ENCODE peak calls at places on chromosomes 5 and 9, in nine cellular contexts. M is A549, X is WTC11, R is HepG2, H is SK-N-SH, E is NB4, W is GM12878, L is HCT116, U is K562. J is an unnamed sample.

GRCh38 chr5:141476132-141476909 is 555 bp downstream of the PCDHGC3 start:
- DNase-seq in M (peak; percentile 49), X (peak; percentile 64), R (no peak), H (peak; percentile 65), E (peak; percentile 62), W (no peak), L (no peak), U (no peak), J (peak; percentile 75)

GRCh38 chr5:167143726-167144125 is 1147.7 kb upstream of the WWC1 start:
- DNase-seq in M (no peak), X (no peak), R (no peak), H (no peak), E (peak; percentile 2), W (no peak), L (no peak), U (no peak), J (no peak)

GRCh38 chr5:2260211-2260985 is 377.7 kb upstream of the IRX4 start:
- DNase-seq in M (no peak), X (no peak), R (no peak), H (no peak), E (no peak), W (no peak), L (no peak), U (no peak), J (no peak)

GRCh38 chr5:38403407-38403806 is 145.0 kb downstream of the EGFLAM start:
- DNase-seq in M (no peak), X (no peak), R (no peak), H (no peak), E (no peak), W (no peak), L (no peak), U (no peak), J (peak; percentile 66)

GRCh38 chr9:116566677-116567488 is 120.2 kb upstream of the TRIM32 start:
- DNase-seq in M (peak; percentile 61), X (no peak), R (peak; percentile 96), H (no peak), E (no peak), W (no peak), L (no peak), U (no peak), J (no peak)

GRCh38 chr5:59039003-59039295 is 456.1 kb downstream of the RAB3C start:
- DNase-seq in M (no peak), X (peak; percentile 43), R (no peak), H (no peak), E (no peak), W (no peak), L (no peak), U (no peak), J (peak; percentile 10)

GRCh38 chr5:137582218-137582617 is 83.1 kb upstream of the SPOCK1 start:
- DNase-seq in M (no peak), X (no peak), R (no peak), H (no peak), E (peak; percentile 78), W (no peak), L (no peak), U (no peak), J (no peak)

GRCh38 chr9:86098793-86099694 is at the start of gene GOLM1:
- DNase-seq in M (peak; percentile 56), X (peak; percentile 55), R (no peak), H (peak; percentile 93), E (peak; percentile 73), W (no peak), L (no peak), U (peak; percentile 32), J (peak; percentile 58)

GRCh38 chr5:158811350-158811749 is 288.4 kb downstream of the EBF1 start:
- DNase-seq in M (no peak), X (no peak), R (no peak), H (no peak), E (no peak), W (no peak), L (no peak), U (no peak), J (no peak)

GRCh38 chr5:52801329-52801728 is 13.6 kb downstream of the ITGA1 start:
- DNase-seq in M (no peak), X (peak; percentile 10), R (no peak), H (no peak), E (peak; percentile 45), W (no peak), L (no peak), U (peak; percentile 11), J (peak; percentile 48)

DNA sequence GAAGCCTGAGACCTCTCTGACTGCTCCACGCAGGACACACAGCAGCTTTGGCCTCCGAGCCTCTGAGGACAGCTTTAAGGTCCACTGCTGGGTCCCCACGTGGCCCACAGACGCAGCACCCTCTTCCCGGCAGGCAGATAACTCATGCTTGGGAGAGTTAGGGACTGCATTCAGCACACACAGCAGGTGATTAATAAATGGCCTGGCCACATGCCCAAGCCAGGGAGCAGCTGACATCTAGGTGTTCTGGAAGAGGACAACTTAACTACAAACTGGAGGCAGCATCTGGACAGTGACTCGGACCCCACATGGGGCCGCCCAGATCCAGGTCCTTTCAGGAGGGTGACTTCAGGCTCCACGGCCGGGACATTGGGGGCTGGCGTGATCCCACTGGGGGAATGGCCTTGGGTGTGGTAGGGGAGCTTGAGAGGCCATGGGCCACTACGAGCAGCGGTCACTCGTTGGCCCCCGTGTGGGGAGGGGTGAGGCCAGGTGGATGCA is 11.3 kb downstream of the NINJ1 start:
- DNase-seq in M (no peak), X (no peak), R (no peak), H (no peak), E (no peak), W (no peak), L (no peak), U (no peak), J (no peak)
- TF ChIP-seq MAX in M (no peak), X (no peak), R (no peak), H (no peak), E (no peak), W (no peak), L (no peak), U (no peak), J (no peak)

GRCh38 chr5:153617190-153617589 is 126.7 kb downstream of the GRIA1 start:
- DNase-seq in M (no peak), X (no peak), R (no peak), H (no peak), E (no peak), W (no peak), L (no peak), U (no peak), J (peak; percentile 41)
- TF ChIP-seq MAX in M (no peak), X (no peak), R (no peak), H (no peak), E (no peak), W (no peak), L (no peak), U (no peak), J (no peak)

GRCh38 chr5:31759925-31760324 is 121.0 kb downstream of the PDZD2 start:
- DNase-seq in M (no peak), X (no peak), R (no peak), H (no peak), E (no peak), W (no peak), L (no peak), U (no peak), J (no peak)
- TF ChIP-seq MAX in M (no peak), X (no peak), R (no peak), H (no peak), E (no peak), W (no peak), L (no peak), U (no peak), J (no peak)

GRCh38 chr5:181069767-181070491 is 29.9 kb downstream of the BTNL9 start:
- DNase-seq in M (no peak), X (peak; percentile 77), R (no peak), H (no peak), E (no peak), W (no peak), L (no peak), U (peak; percentile 54), J (no peak)
- TF ChIP-seq MAX in M (no peak), X (peak; percentile 79), R (no peak), H (no peak), E (no peak), W (no peak), L (no peak), U (no peak), J (no peak)

DNA sequence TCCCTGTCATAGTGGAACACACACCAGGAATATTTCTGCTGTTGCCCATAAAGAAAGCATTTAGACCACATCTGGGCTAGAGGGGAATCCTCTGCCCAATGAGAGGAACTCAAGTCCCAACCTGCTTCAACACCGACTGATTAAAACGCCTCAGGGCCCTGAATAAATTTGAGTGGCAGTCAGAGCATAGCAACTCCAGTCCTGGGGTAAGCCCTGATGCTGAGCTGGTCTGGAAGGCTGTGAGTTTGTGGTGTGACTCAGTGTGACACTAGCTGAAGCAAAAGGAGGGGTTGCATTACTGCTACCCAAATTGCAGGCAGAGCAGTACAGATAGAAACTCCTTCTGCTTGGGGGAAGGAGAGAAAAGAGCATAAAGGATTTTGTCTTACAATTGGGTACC is 148.3 kb downstream of the PRDM9 start:
- DNase-seq in M (no peak), X (no peak), R (no peak), H (no peak), E (no peak), W (no peak), L (no peak), U (no peak), J (no peak)
- TF ChIP-seq MAX in M (no peak), X (no peak), R (no peak), H (no peak), E (no peak), W (no peak), L (no peak), U (no peak), J (no peak)